ENCODE peak calls at places on chromosomes 5 and 9, in four cellular contexts. L is HCT116; X is activated CD8-positive, alpha-beta memory T cell treated with anti-CD3 and anti-CD28 coated beads for 24 hours; A is suprapubic skin. F is an unnamed sample.

GRCh38 chr5:155471027-155471426 is 457.5 kb downstream of the KIF4B start:
- DNase-seq in L (no peak), X (no peak), A (no peak), F (no peak)

GRCh38 chr9:2228132-2228531 is 213.0 kb downstream of the SMARCA2 start:
- DNase-seq in L (no peak), X (no peak), A (no peak), F (no peak)

GRCh38 chr5:79886940-79887339 is 104.1 kb downstream of the MTX3 start:
- DNase-seq in L (no peak), X (no peak), A (no peak), F (no peak)

GRCh38 chr5:80204808-80205614 is 50.8 kb downstream of the SERINC5 start:
- DNase-seq in L (no peak), X (no peak), A (no peak), F (no peak)

GRCh38 chr9:27548055-27548741 is 18.6 kb upstream of the MOB3B start:
- DNase-seq in L (peak), X (no peak), A (no peak), F (no peak)

GRCh38 chr5:13831236-13831810 is 113.2 kb downstream of the DNAH5 start:
- DNase-seq in L (no peak), X (no peak), A (no peak), F (no peak)

GRCh38 chr9:112772551-112772950 is 22.0 kb downstream of the SNX30 start:
- DNase-seq in L (no peak), X (no peak), A (no peak), F (no peak)

GRCh38 chr5:163436515-163436914 is 880 bp upstream of the CCNG1 start:
- DNase-seq in L (no peak), X (no peak), A (no peak), F (no peak)

GRCh38 chr9:33225319-33226152 is 14.4 kb upstream of the SPINK4 start:
- DNase-seq in L (peak), X (peak), A (no peak), F (peak)

GRCh38 chr9:71858812-71859211 is 52.2 kb downstream of the ABHD17B start:
- DNase-seq in L (no peak), X (no peak), A (no peak), F (no peak)

GRCh38 chr5:181224390-181225234 is 1.5 kb downstream of the TRIM41 start:
- DNase-seq in L (no peak), X (no peak), A (no peak), F (no peak)

GRCh38 chr5:37477426-37477825 is 98.3 kb downstream of the WDR70 start:
- DNase-seq in L (no peak), X (no peak), A (no peak), F (no peak)

GRCh38 chr5:39021413-39021812 is 52.8 kb downstream of the RICTOR start:
- DNase-seq in L (no peak), X (no peak), A (no peak), F (no peak)

GRCh38 chr5:174065528-174066189 is 20.2 kb downstream of the NSG2 start:
- DNase-seq in L (no peak), X (no peak), A (no peak), F (no peak)

GRCh38 chr9:133787749-133788015 is 49.5 kb upstream of the SARDH start:
- DNase-seq in L (no peak), X (no peak), A (no peak), F (no peak)

GRCh38 chr5:58459276-58459859 is 518 bp downstream of the PLK2 start:
- DNase-seq in L (no peak), X (no peak), A (peak), F (no peak)

GRCh38 chr5:11370985-11371384 is 533.3 kb downstream of the CTNND2 start:
- DNase-seq in L (no peak), X (no peak), A (no peak), F (no peak)

GRCh38 chr9:111008148-111009075 is 29.9 kb downstream of the LPAR1 start:
- DNase-seq in L (no peak), X (no peak), A (no peak), F (no peak)

GRCh38 chr5:136780518-136780917 is 415.2 kb upstream of the TRPC7 start:
- DNase-seq in L (no peak), X (no peak), A (no peak), F (no peak)

GRCh38 chr5:15463231-15463630 is 36.7 kb upstream of the FBXL7 start:
- DNase-seq in L (no peak), X (no peak), A (no peak), F (no peak)

GRCh38 chr9:86434039-86434726 is 80.0 kb upstream of the TUT7 start:
- DNase-seq in L (peak), X (no peak), A (no peak), F (no peak)

GRCh38 chr9:112377087-112377486 is 2.8 kb upstream of the HSDL2 start:
- DNase-seq in L (no peak), X (no peak), A (no peak), F (no peak)

GRCh38 chr5:96146675-96147074 is 185.0 kb upstream of the ELL2 start:
- DNase-seq in L (peak), X (no peak), A (no peak), F (no peak)

GRCh38 chr9:92392690-92393089 is 11.7 kb downstream of the OGN start:
- DNase-seq in L (no peak), X (no peak), A (no peak), F (no peak)

GRCh38 chr5:131532016-131532640 is 102.9 kb downstream of the RAPGEF6 start:
- DNase-seq in L (no peak), X (no peak), A (no peak), F (no peak)

GRCh38 chr5:43156388-43156787 is 35.6 kb upstream of the NIM1K start:
- DNase-seq in L (no peak), X (no peak), A (no peak), F (no peak)

GRCh38 chr9:105044458-105044857 is 116.5 kb upstream of the ABCA1 start:
- DNase-seq in L (no peak), X (no peak), A (no peak), F (no peak)

GRCh38 chr5:79535477-79536192 is 21.7 kb upstream of the HOMER1 start:
- DNase-seq in L (no peak), X (no peak), A (no peak), F (no peak)

GRCh38 chr5:89735108-89735507 is 674.4 kb downstream of the CETN3 start:
- DNase-seq in L (no peak), X (no peak), A (no peak), F (no peak)

GRCh38 chr5:68011801-68012200 is 203.8 kb upstream of the PIK3R1 start:
- DNase-seq in L (no peak), X (no peak), A (no peak), F (no peak)

GRCh38 chr5:57779383-57780223 is 297.0 kb upstream of the ACTBL2 start:
- DNase-seq in L (peak), X (no peak), A (no peak), F (peak)

F was measured in Panc1.